ENCODE peak calls at places on chromosomes 2 and 18, in ten cellular contexts. J is lower lobe of right lung, P is left lung, H is astrocyte, D is astrocyte of the cerebellum, L is HL-60, O is GM13977, N is endothelial cell of umbilical vein, G is B cell, W is cardiac muscle cell. V is an unnamed sample.
A peak's percentile ranks its signal among the peaks of the same experiment; 100 is the strongest.

GRCh38 chr2:86807462-86808275 is 17.0 kb upstream of the CD8A start:
- DNase-seq in J (peak; percentile 64), P (no peak), H (no peak), D (no peak), L (no peak), O (peak; percentile 66), N (peak; percentile 29), G (peak; percentile 49), W (peak; percentile 38), V (no peak)

GRCh38 chr2:138581909-138582308 is 80.3 kb downstream of the SPOPL start:
- DNase-seq in J (no peak), P (no peak), H (no peak), D (no peak), L (no peak), O (no peak), N (peak; percentile 42), G (no peak), W (no peak), V (no peak)

GRCh38 chr18:68414407-68414806 is 300.5 kb downstream of the TMX3 start:
- DNase-seq in J (no peak), P (no peak), H (no peak), D (no peak), L (no peak), O (no peak), N (no peak), G (no peak), W (no peak), V (no peak)

GRCh38 chr2:232441147-232441651 is 14.8 kb upstream of the ALPI start:
- DNase-seq in J (peak; percentile 30), P (no peak), H (no peak), D (no peak), L (no peak), O (no peak), N (no peak), G (no peak), W (no peak), V (no peak)

GRCh38 chr2:105357122-105357521 is 19.8 kb downstream of the C2orf49 start:
- DNase-seq in J (no peak), P (no peak), H (no peak), D (no peak), L (no peak), O (no peak), N (no peak), G (no peak), W (no peak), V (no peak)

GRCh38 chr18:70650878-70651277 is 362.0 kb downstream of the SOCS6 start:
- DNase-seq in J (no peak), P (no peak), H (no peak), D (no peak), L (no peak), O (no peak), N (no peak), G (no peak), W (no peak), V (no peak)

GRCh38 chr2:128195435-128195984 is 104.5 kb downstream of the UGGT1 start:
- DNase-seq in J (no peak), P (no peak), H (no peak), D (no peak), L (no peak), O (no peak), N (peak; percentile 33), G (no peak), W (no peak), V (no peak)

GRCh38 chr2:118464546-118464945 is 376.3 kb downstream of the INSIG2 start:
- DNase-seq in J (no peak), P (no peak), H (no peak), D (no peak), L (no peak), O (no peak), N (no peak), G (no peak), W (no peak), V (no peak)

GRCh38 chr18:13849791-13850190 is 25.8 kb downstream of the MC5R start:
- DNase-seq in J (no peak), P (no peak), H (no peak), D (no peak), L (no peak), O (no peak), N (no peak), G (no peak), W (no peak), V (no peak)

GRCh38 chr2:65922794-65923193 is 490.4 kb upstream of the SPRED2 start:
- DNase-seq in J (peak; percentile 55), P (no peak), H (no peak), D (no peak), L (peak; percentile 81), O (no peak), N (no peak), G (no peak), W (peak; percentile 6), V (no peak)

GRCh38 chr2:70047406-70048033 is 39.8 kb upstream of the PCBP1 start:
- DNase-seq in J (no peak), P (no peak), H (no peak), D (no peak), L (peak; percentile 62), O (no peak), N (no peak), G (no peak), W (no peak), V (no peak)

GRCh38 chr2:84924173-84925106 is 19.0 kb downstream of the TMSB10 start:
- DNase-seq in J (peak; percentile 49), P (peak; percentile 56), H (peak; percentile 57), D (no peak), L (no peak), O (no peak), N (peak; percentile 84), G (peak; percentile 47), W (peak; percentile 68), V (no peak)

GRCh38 chr2:54557601-54558187 is 101.6 kb downstream of the SPTBN1 start:
- DNase-seq in J (peak; percentile 78), P (peak; percentile 65), H (peak; percentile 51), D (no peak), L (peak; percentile 66), O (peak; percentile 63), N (peak; percentile 73), G (peak; percentile 90), W (peak; percentile 36), V (no peak)

GRCh38 chr2:36450466-36451196 is 95.1 kb downstream of the CRIM1 start:
- DNase-seq in J (no peak), P (no peak), H (peak; percentile 94), D (peak; percentile 89), L (no peak), O (no peak), N (no peak), G (no peak), W (peak; percentile 80), V (no peak)

GRCh38 chr2:118584380-118584779 is 263.1 kb downstream of the EN1 start:
- DNase-seq in J (no peak), P (no peak), H (no peak), D (no peak), L (no peak), O (no peak), N (no peak), G (no peak), W (no peak), V (no peak)

DNA sequence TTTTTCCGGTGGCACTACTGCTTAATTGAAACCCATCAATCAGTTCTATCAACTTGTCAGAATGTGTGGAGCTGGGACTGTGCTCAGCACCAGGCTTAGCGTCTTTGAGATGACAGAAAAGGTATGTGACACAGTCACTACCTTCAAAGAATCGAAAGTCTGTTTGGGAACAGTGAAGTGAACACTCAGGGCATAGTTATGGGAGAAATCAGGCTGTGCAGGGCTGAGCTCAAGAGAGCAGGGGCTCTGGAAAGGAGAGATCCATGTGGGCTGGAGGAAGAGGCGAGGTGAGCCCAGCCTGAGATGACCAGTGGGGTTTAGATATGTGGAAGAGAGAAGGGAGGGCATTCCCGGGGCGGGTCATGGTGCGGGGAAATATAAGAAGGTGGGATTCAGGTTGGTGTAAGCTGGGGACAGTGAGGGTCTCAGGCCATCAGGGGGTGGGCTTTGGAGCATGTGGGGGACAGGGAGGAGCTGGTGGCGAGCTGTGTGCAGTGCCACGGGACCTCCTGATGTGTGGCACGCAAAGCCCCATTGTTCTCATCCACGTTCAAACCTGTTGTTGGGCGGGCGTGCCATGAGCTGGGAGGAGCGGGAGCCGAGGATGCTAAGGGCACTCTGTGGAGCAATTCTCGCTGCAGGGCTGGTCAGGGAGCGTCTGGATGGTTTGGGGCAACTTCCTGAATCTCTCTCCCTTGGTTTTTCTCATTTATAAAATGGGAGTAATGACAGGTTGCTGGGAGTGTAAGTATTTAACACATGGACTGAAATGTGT is 72.5 kb downstream of the VAPA start:
- DNase-seq in J (no peak), P (no peak), H (no peak), D (no peak), L (no peak), O (no peak), N (no peak), G (no peak), W (no peak), V (no peak)
- TF ChIP-seq CTCF in J (no peak), P (no peak), H (no peak), D (no peak), L (no peak), O (no peak), N (no peak), G (no peak), W (no peak), V (no peak)

GRCh38 chr2:48357351-48357750 is 172.6 kb upstream of the STON1 start:
- DNase-seq in J (no peak), P (no peak), H (no peak), D (no peak), L (no peak), O (no peak), N (no peak), G (no peak), W (no peak), V (no peak)
- TF ChIP-seq CTCF in J (no peak), P (no peak), H (no peak), D (no peak), L (no peak), O (no peak), N (no peak), G (no peak), W (no peak), V (no peak)

GRCh38 chr2:31529256-31529655 is 51.5 kb downstream of the SRD5A2 start:
- DNase-seq in J (no peak), P (no peak), H (no peak), D (no peak), L (peak; percentile 0), O (no peak), N (no peak), G (no peak), W (no peak), V (no peak)
- TF ChIP-seq CTCF in J (no peak), P (no peak), H (no peak), D (no peak), L (no peak), O (no peak), N (no peak), G (no peak), W (no peak), V (no peak)

DNA sequence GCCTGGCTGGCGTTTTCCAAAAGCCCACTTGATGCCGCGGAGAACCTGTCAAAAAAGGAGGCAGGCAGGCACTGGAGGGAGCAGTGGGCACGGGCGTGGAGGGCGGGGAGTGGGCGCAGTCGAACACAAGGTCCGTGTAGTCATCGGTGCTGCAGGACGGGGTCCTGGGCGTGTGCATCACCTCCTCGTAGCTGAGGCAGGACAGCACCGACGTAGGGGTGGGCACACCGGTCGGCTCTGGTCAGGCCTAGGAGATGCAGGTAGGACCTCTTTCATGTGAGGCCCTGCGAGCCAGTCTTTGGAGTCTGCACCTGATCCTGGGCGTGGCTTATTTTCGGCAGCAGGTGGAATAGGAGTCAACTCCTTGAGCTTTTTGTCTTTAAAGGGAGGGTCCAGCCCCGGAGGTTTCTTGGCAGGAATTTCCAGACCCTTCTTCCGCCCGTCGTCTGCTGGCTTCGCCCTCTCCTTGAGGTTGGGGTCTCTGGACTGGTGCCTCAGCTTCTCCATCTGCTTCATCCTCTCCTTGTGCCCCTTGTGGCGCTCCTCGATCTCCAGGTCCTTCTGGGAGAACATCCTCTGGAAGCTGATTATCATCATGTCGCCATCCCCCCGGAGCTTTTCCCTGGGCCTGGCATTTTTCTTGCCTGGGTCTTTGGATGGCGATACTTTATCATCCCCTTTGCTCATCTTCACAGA is 892.5 kb upstream of the LRRTM1 start:
- DNase-seq in J (peak; percentile 30), P (no peak), H (no peak), D (no peak), L (no peak), O (no peak), N (no peak), G (no peak), W (no peak), V (no peak)
- TF ChIP-seq CTCF in J (no peak), P (no peak), H (no peak), D (no peak), L (no peak), O (no peak), N (no peak), G (no peak), W (no peak), V (no peak)